ENCODE peak calls at places on chromosomes 6 and 20, in four cellular contexts. J is HAP-1, D is IMR-90, O is GM23248. S is an unnamed sample.

GRCh38 chr20:23033918-23034317 is 1.2 kb upstream of the SSTR4 start:
- DNase-seq in O (no peak), D (no peak), J (no peak), S (no peak)

GRCh38 chr20:40706977-40707582 is 18.0 kb upstream of the MAFB start:
- DNase-seq in J (no peak), O (peak; percentile 20), D (no peak), S (no peak)

GRCh38 chr6:155883741-155884140 is 428.1 kb upstream of the NOX3 start:
- DNase-seq in O (peak; percentile 14), J (no peak), D (peak; percentile 76), S (no peak)

GRCh38 chr6:3037578-3038365 is 30.5 kb upstream of the RIPK1 start:
- DNase-seq in O (no peak), D (no peak), J (no peak), S (no peak)

GRCh38 chr6:24720131-24720603 is 1.2 kb upstream of the C6orf62 start:
- DNase-seq in D (peak; percentile 28), J (no peak), O (peak; percentile 81), S (no peak)

GRCh38 chr6:157755032-157755751 is 67.9 kb upstream of the SNX9 start:
- DNase-seq in J (peak; percentile 99), D (peak; percentile 32), O (peak; percentile 36), S (no peak)

GRCh38 chr6:130223508-130223907 is 757 bp upstream of the SAMD3 start:
- DNase-seq in J (no peak), D (no peak), O (no peak), S (no peak)

GRCh38 chr20:24034820-24035219 is 46.2 kb upstream of the GGTLC1 start:
- DNase-seq in J (no peak), D (no peak), O (no peak), S (peak; percentile 98)

GRCh38 chr20:51164732-51165530 is 142.0 kb upstream of the KCNG1 start:
- DNase-seq in O (no peak), D (no peak), J (no peak), S (no peak)

GRCh38 chr20:60040471-60041162 is 82.4 kb downstream of the CDH26 start:
- DNase-seq in J (no peak), D (no peak), O (no peak), S (no peak)

GRCh38 chr20:32678948-32679347 is 5.2 kb upstream of the C20orf203 start:
- DNase-seq in O (peak; percentile 74), J (no peak), D (peak; percentile 17), S (no peak)

GRCh38 chr20:60410865-60411264 is 452.6 kb downstream of the CDH26 start:
- DNase-seq in O (no peak), D (no peak), J (no peak), S (no peak)

GRCh38 chr20:23225407-23226060 is 125.1 kb upstream of the NXT1 start:
- DNase-seq in D (peak; percentile 82), O (peak; percentile 95), J (no peak), S (peak; percentile 91)

GRCh38 chr6:144064831-144065668 is 30.3 kb downstream of the SF3B5 start:
- DNase-seq in O (peak; percentile 33), J (no peak), D (no peak), S (no peak)

GRCh38 chr6:71476371-71476770 is 187.8 kb downstream of the OGFRL1 start:
- DNase-seq in J (no peak), O (peak; percentile 17), D (no peak), S (no peak)

GRCh38 chr6:89430563-89430962 is 2.4 kb upstream of the ANKRD6 start:
- DNase-seq in J (no peak), D (no peak), O (no peak), S (no peak)

GRCh38 chr6:37433657-37434271 is 743 bp downstream of the CMTR1 start:
- DNase-seq in O (peak; percentile 58), J (no peak), D (peak; percentile 12), S (no peak)

GRCh38 chr6:157990321-157991066 is 8.8 kb downstream of the SYNJ2 start:
- DNase-seq in O (no peak), J (no peak), D (no peak), S (no peak)

GRCh38 chr6:108142240-108142639 is 23.6 kb upstream of the NR2E1 start:
- DNase-seq in D (no peak), O (no peak), J (no peak), S (no peak)

GRCh38 chr6:111734068-111734825 is 128.6 kb upstream of the TRAF3IP2 start:
- DNase-seq in O (no peak), J (no peak), D (peak; percentile 40), S (no peak)

GRCh38 chr6:166996406-166996805 is 2.8 kb upstream of the CEP43 start:
- DNase-seq in D (peak; percentile 82), J (no peak), O (no peak), S (no peak)

GRCh38 chr6:157596886-157597285 is 215.9 kb downstream of the ZDHHC14 start:
- DNase-seq in D (peak; percentile 79), J (no peak), O (no peak), S (no peak)

GRCh38 chr6:38214159-38214558 is 394.6 kb downstream of the ZFAND3 start:
- DNase-seq in D (no peak), O (no peak), J (no peak), S (no peak)

GRCh38 chr6:108654465-108655106 is 93.9 kb downstream of the FOXO3 start:
- DNase-seq in D (peak; percentile 35), O (no peak), J (no peak), S (no peak)

GRCh38 chr6:136501514-136501913 is 48.7 kb downstream of the MAP7 start:
- DNase-seq in O (no peak), J (no peak), D (no peak), S (no peak)

GRCh38 chr20:8156603-8157079 is 24.6 kb downstream of the PLCB1 start:
- DNase-seq in J (peak; percentile 74), O (peak; percentile 57), D (peak; percentile 59), S (peak; percentile 81)

GRCh38 chr6:109623288-109623687 is 67.7 kb downstream of the AK9 start:
- DNase-seq in J (no peak), D (no peak), O (peak; percentile 2), S (no peak)

GRCh38 chr20:63778034-63778752 is 38.6 kb downstream of the SLC2A4RG start:
- DNase-seq in O (peak; percentile 15), D (no peak), J (no peak), S (no peak)

GRCh38 chr6:110699780-110700179 is 115.5 kb downstream of the CDK19 start:
- DNase-seq in O (no peak), J (no peak), D (no peak), S (no peak)

GRCh38 chr6:36848658-36849441 is 9.6 kb upstream of the CPNE5 start:
- DNase-seq in O (peak; percentile 22), D (no peak), J (peak; percentile 61), S (peak; percentile 64)

GRCh38 chr6:17381429-17382147 is 11.8 kb upstream of the CAP2 start:
- DNase-seq in D (peak; percentile 83), J (no peak), O (peak; percentile 80), S (no peak)

GRCh38 chr20:24470782-24471582 is 1.6 kb downstream of the SYNDIG1 start:
- DNase-seq in D (no peak), J (no peak), O (peak; percentile 26), S (no peak)

GRCh38 chr6:15843764-15844163 is 180.9 kb upstream of the DTNBP1 start:
- DNase-seq in J (no peak), D (no peak), O (no peak), S (no peak)

GRCh38 chr20:40488401-40488800 is 200.6 kb downstream of the MAFB start:
- DNase-seq in D (no peak), J (no peak), O (peak; percentile 67), S (no peak)

GRCh38 chr20:25580711-25581110 is 4.6 kb downstream of the NINL start:
- DNase-seq in D (peak; percentile 27), O (no peak), J (no peak), S (peak; percentile 51)

DNA sequence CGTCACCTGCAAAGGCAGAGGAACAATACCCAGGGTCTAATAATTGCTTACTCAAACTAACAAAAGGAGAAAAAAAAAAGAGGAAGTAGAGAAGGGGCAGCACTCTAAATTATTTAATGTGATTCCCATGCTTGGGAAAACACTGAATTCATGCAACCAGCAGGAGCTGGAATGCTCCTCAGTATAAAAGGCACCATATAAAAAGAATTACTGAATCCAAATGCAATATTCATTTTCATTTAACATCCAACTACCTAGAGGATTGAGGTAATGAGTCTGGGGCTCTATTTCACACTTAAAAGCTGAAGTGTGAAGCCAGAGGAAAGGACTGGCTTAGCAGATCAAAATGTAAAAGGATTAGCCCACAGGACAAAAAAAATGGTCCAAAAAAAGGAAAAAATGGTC is 8.7 kb downstream of the B4GALT5 start:
- DNase-seq in J (no peak), O (no peak), D (no peak), S (peak; percentile 21)
- H3K4me1 ChIP-seq in J (peaks cover 40% of the 10 kb centered on the region), O (peaks cover 43% of the 10 kb centered on the region), D (peaks cover 6% of the 10 kb centered on the region), S (peaks cover 96% of the 10 kb centered on the region)

DNA sequence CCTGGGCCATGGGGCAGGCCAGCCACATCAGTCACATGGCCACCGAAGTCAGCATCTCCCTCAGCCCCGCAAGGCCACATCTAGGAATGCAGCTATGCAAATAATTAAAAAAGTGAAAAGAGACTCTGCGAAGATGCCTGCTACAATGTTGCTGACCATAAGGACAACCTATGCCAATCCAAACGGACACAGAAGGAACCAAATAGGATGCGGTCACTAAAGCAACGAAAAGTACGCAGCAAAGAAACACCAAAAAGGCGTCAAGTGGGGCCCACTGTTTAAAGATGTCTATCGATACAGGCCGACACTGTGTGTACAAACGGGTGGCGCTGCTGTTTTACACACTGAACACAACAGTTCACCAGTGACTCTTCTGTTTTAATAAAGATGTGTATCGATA is 56.4 kb downstream of the TAF4 start:
- DNase-seq in D (no peak), J (no peak), O (no peak), S (no peak)
- H3K36me3 ChIP-seq in D (peaks cover 54% of the 10 kb centered on the region), J (peaks cover 63% of the 10 kb centered on the region), O (peaks cover 6% of the 10 kb centered on the region), S (no peaks in the 10 kb centered on the region)

DNA sequence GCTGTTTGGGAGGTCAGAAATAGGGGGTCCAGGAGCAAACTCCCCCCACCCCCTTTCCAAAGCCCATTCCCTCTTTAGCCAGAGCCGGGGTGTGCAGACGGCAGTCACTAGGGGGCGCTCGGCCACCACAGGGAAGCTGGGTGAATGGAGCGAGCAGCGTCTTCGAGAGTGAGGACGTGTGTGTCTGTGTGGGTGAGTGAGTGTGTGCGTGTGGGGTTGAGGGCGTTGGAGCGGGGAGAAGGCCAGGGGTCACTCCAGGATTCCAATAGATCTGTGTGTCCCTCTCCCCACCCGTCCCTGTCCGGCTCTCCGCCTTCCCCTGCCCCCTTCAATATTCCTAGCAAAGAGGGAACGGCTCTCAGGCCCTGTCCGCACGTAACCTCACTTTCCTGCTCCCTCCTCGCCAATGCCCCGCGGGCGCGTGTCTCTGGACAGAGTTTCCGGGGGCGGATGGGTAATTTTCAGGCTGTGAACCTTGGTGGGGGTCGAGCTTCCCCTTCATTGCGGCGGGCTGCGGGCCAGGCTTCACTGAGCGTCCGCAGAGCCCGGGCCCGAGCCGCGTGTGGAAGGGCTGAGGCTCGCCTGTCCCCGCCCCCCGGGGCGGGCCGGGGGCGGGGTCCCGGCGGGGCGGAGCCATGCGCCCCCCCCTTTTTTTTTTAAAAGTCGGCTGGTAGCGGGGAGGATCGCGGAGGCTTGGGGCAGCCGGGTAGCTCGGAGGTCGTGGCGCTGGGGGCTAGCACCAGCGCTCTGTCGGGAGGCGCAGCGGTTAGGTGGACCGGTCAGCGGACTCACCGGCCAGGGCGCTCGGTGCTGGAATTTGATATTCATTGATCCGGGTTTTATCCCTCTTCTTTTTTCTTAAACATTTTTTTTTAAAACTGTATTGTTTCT is at the start of gene VEGFA:
- DNase-seq in O (peak; percentile 95), J (peak; percentile 70), D (peak; percentile 90), S (peak; percentile 85)
- H3K4me1 ChIP-seq in O (peaks cover 18% of the 10 kb centered on the region), J (peaks cover 24% of the 10 kb centered on the region), D (peaks cover 23% of the 10 kb centered on the region), S (peaks cover 12% of the 10 kb centered on the region)

DNA sequence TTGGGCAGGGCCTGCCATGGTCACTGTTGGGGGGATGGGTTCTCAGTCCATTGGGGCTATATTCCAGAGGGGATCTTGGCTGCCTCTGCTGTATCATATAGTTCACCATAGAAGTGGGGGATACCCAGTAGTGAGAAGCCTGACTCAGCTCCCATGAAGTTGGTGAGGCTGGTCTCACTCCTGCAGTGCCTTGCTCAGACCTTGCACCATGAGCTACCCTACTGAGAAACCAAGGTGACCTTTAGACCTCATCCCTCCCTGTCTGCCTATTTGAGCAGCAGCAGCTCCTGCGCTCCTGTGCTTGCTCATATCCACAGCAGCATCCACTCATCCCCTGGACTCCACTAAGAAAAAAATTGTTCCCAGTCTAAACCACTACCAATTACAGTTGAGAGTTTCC is 56.0 kb upstream of the HEY2 start:
- DNase-seq in J (no peak), O (no peak), D (no peak), S (no peak)
- H3K36me3 ChIP-seq in J (no peaks in the 10 kb centered on the region), O (no peaks in the 10 kb centered on the region), D (no peaks in the 10 kb centered on the region), S (no peaks in the 10 kb centered on the region)

S was measured in PC-9.